ENCODE peak calls at places on chromosomes 7 and 10, in four cellular contexts. J is astrocyte of the spinal cord, R is MM.1S, U is GM12864. F is an unnamed sample.

GRCh38 chr10:97629289-97629688 is 4.0 kb downstream of the MORN4 start:
- DNase-seq in J (no peak), R (no peak), U (no peak), F (no peak)

GRCh38 chr10:109971640-109972039 is 36.1 kb upstream of the ADD3 start:
- DNase-seq in J (no peak), R (no peak), U (no peak), F (no peak)

GRCh38 chr7:80393786-80394185 is 118.1 kb downstream of the GNAT3 start:
- DNase-seq in R (no peak), U (no peak), J (no peak), F (no peak)

GRCh38 chr10:35542303-35542702 is 62.8 kb upstream of the GJD4 start:
- DNase-seq in R (no peak), U (no peak), J (no peak), F (no peak)

GRCh38 chr10:69961168-69961863 is 91.3 kb upstream of the MACROH2A2 start:
- DNase-seq in R (no peak), U (no peak), J (no peak), F (no peak)

GRCh38 chr10:70418229-70418628 is 14.3 kb downstream of the EIF4EBP2 start:
- DNase-seq in J (peak; percentile 69), U (no peak), R (no peak), F (no peak)

GRCh38 chr10:8149991-8150390 is 95.5 kb downstream of the GATA3 start:
- DNase-seq in R (no peak), U (no peak), J (no peak), F (no peak)

GRCh38 chr10:8874268-8874667 is 819.8 kb downstream of the GATA3 start:
- DNase-seq in U (no peak), R (no peak), J (no peak), F (no peak)

GRCh38 chr7:155458317-155459132 is 596 bp downstream of the EN2 start:
- DNase-seq in R (no peak), J (no peak), U (no peak), F (no peak)

GRCh38 chr10:33109788-33110469 is 151.9 kb upstream of the ITGB1 start:
- DNase-seq in R (no peak), J (no peak), U (no peak), F (no peak)

GRCh38 chr10:124558339-124558685 is 96.7 kb downstream of the LHPP start:
- DNase-seq in J (no peak), U (no peak), R (no peak), F (no peak)

GRCh38 chr7:30888783-30889182 is 22.9 kb upstream of the AQP1 start:
- DNase-seq in R (no peak), U (no peak), J (peak; percentile 80), F (no peak)

GRCh38 chr10:78706986-78707500 is 361.7 kb upstream of the ZMIZ1 start:
- DNase-seq in U (no peak), J (peak; percentile 47), R (no peak), F (no peak)

GRCh38 chr7:21771906-21772610 is 173.6 kb downstream of the CDCA7L start:
- DNase-seq in J (no peak), U (no peak), R (peak; percentile 22), F (no peak)

GRCh38 chr10:92517034-92517655 is 56.7 kb downstream of the IDE start:
- DNase-seq in J (peak; percentile 77), R (peak; percentile 80), U (peak; percentile 53), F (peak; percentile 86)

GRCh38 chr7:109751241-109751640 is 1181.6 kb downstream of the DNAJB9 start:
- DNase-seq in U (no peak), R (no peak), J (peak; percentile 22), F (no peak)

GRCh38 chr10:91127341-91128082 is 93.0 kb upstream of the PCGF5 start:
- DNase-seq in U (no peak), J (no peak), R (no peak), F (no peak)

GRCh38 chr10:47402681-47403301 is 18.7 kb upstream of the ZNF488 start:
- DNase-seq in U (no peak), R (no peak), J (peak; percentile 90), F (no peak)

GRCh38 chr10:2197663-2198062 is 460.3 kb upstream of the ADARB2 start:
- DNase-seq in U (no peak), R (no peak), J (no peak), F (no peak)

GRCh38 chr10:30432631-30433285 is 1.2 kb upstream of the MAP3K8 start:
- DNase-seq in R (no peak), U (no peak), J (no peak), F (no peak)

GRCh38 chr7:33816106-33816505 is 89.2 kb upstream of the BMPER start:
- DNase-seq in J (no peak), U (no peak), R (peak; percentile 20), F (no peak)

GRCh38 chr10:62456611-62457101 is 82.5 kb downstream of the ZNF365 start:
- DNase-seq in J (no peak), R (peak; percentile 95), U (peak; percentile 87), F (peak; percentile 92)
- H3K4me3 ChIP-seq in J (no peak overlapping the region), R (no peak overlapping the region), U (no peak overlapping the region), F (no peak overlapping the region)

DNA sequence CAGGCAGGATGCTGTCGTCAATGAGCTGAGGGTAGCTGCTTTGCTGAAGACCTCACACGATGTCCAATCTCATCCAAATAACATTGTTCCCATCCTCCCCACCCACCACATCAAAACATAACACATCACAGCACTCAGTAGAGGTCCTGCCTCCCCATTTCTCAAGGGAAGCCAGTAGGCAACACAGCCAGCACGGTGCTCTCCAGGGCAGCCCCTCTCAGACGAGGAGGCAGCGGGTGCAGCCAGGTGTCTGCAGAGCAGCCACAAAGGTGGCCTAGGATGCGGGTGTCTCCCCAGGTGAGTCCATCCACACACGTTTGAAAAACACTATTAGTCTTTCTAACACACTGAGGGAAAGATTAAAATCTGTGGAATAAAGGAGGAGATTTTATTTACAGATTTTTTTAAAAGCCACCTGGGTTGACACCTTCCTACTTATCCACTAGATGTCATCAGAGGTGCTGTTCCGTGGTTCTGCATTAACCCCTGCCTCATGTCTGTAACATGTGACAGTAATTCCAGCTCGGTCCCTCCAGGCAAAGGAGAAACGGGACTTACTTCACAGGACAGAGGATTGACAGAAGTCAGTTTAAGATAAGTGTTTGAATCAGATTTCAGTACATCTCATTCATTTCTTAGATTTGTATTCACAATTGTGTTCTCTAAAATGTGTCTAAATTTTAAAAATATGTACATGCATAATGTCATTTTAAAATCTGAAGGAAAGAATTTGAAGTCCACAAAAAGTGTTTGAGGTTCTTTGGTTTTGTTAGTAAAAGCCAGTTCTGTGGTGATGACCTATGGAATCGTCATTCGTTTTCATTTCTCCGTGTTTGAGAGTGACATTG is 68.0 kb downstream of the LANCL2 start:
- DNase-seq in J (peak; percentile 51), R (peak; percentile 48), U (peak; percentile 16), F (peak; percentile 65)
- TF ChIP-seq CTCF in J (peak; percentile 53), R (peak; percentile 50), U (peak; percentile 64), F (peak; percentile 44)

DNA sequence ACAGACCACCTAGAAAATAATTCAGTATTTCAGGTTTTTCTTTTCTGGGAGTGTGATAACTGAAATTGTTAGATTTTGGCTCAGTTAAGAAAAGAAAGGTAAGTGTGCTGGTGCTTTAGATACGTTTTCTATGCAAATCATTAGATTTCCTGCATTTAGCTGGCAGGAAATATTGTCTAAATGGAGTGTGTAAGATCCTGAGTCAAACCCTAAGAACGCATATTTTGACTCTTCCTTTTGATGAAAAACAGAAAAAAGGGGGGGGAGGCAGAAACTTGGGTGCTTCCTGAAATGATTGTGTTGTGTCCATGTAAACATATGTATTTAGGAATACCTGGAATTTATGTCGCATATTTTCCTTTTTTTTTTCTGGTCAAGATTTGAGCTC is 1.2 kb downstream of the GRK5 start:
- DNase-seq in U (no peak), R (no peak), J (no peak), F (peak; percentile 21)
- H3K4me3 ChIP-seq in U (peak overlapping the region; percentile 78), R (peak overlapping the region; percentile 81), J (peak overlapping the region; percentile 81), F (peak overlapping the region; percentile 91)

GRCh38 chr7:93882481-93882880 is 8.1 kb downstream of the TFPI2 start:
- DNase-seq in U (no peak), R (no peak), J (no peak), F (no peak)

GRCh38 chr7:93884541-93884940 is 6.0 kb downstream of the TFPI2 start:
- DNase-seq in R (no peak), U (no peak), J (no peak), F (no peak)

GRCh38 chr7:93883917-93884345 is 6.6 kb downstream of the TFPI2 start:
- DNase-seq in R (no peak), J (no peak), U (no peak), F (no peak)

GRCh38 chr7:93879356-93879755 is 11.2 kb downstream of the TFPI2 start:
- DNase-seq in J (no peak), R (no peak), U (no peak), F (no peak)

GRCh38 chr7:93883078-93883916 is 7.3 kb downstream of the TFPI2 start:
- DNase-seq in J (no peak), R (no peak), U (no peak), F (no peak)
- TF ChIP-seq CTCF in J (no peak), R (no peak), U (no peak), F (no peak)

DNA sequence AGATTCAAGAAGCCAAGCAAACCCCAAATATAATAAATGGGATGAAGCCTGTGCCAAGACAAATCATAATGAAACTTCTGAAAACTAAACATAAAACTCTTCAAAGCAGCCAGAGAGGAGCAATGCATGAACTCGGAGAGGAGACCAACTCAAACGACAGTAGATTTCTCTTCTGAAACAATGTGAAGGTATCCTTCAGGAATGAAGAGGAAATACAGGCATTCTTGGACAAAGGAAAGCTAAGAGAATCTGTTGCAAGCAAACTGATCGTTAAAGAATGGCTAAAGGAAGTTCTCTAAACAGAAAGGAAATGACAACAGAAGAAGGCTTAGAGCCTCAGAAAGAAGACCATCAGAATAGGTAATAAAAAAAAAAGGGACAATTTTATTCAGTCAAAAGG is 6.6 kb downstream of the GNA12 start:
- DNase-seq in R (no peak), J (no peak), U (no peak), F (no peak)
- H3K4me3 ChIP-seq in R (no peak overlapping the region), J (no peak overlapping the region), U (no peak overlapping the region), F (no peak overlapping the region)

GRCh38 chr7:106369349-106369748 is 84.6 kb upstream of the NAMPT start:
- DNase-seq in J (peak; percentile 78), R (no peak), U (no peak), F (no peak)

GRCh38 chr7:106367664-106368063 is 82.9 kb upstream of the NAMPT start:
- DNase-seq in R (no peak), U (no peak), J (no peak), F (no peak)

GRCh38 chr7:106369816-106370215 is 85.0 kb upstream of the NAMPT start:
- DNase-seq in J (peak; percentile 16), R (no peak), U (no peak), F (no peak)

GRCh38 chr7:106365252-106366005 is 80.6 kb upstream of the NAMPT start:
- DNase-seq in U (peak; percentile 48), R (peak; percentile 77), J (no peak), F (peak; percentile 68)

GRCh38 chr7:106367018-106367420 is 82.2 kb upstream of the NAMPT start:
- DNase-seq in U (no peak), J (peak; percentile 40), R (no peak), F (peak; percentile 36)
- TF ChIP-seq CTCF in U (peak; percentile 51), J (peak; percentile 48), R (peak; percentile 53), F (peak; percentile 32)

GRCh38 chr10:127292888-127293287 is 96.5 kb upstream of the INSYN2A start:
- DNase-seq in U (no peak), R (no peak), J (no peak), F (no peak)
- H3K4me3 ChIP-seq in U (no peak overlapping the region), R (no peak overlapping the region), J (no peak overlapping the region), F (no peak overlapping the region)

GRCh38 chr7:127557803-127558202 is 27.6 kb downstream of the GCC1 start:
- DNase-seq in J (no peak), U (no peak), R (no peak), F (no peak)
- TF ChIP-seq CTCF in J (no peak), U (no peak), R (no peak), F (no peak)